ENCODE peak calls at places on chromosomes 16 and 17, in four cellular contexts. X, E, K and A are unnamed samples.

GRCh38 chr16:4372578-4373355 is 1.1 kb downstream of the VASN start:
- DNase-seq in X (peak), E (no peak), K (no peak), A (peak)

GRCh38 chr17:38743556-38744171 is 4.5 kb downstream of the PCGF2 start:
- DNase-seq in X (no peak), E (no peak), K (no peak), A (no peak)

GRCh38 chr16:73068546-73069401 is 20.8 kb upstream of the ZFHX3 start:
- DNase-seq in X (peak), E (peak), K (peak), A (no peak)

GRCh38 chr16:75244844-75245758 is 6.3 kb downstream of the BCAR1 start:
- DNase-seq in X (peak), E (peak), K (no peak), A (peak)

GRCh38 chr16:52293209-52293608 is 253.7 kb downstream of the TOX3 start:
- DNase-seq in X (no peak), E (no peak), K (no peak), A (no peak)

GRCh38 chr16:27838536-27839175 is 224.9 kb downstream of the GSG1L start:
- DNase-seq in X (no peak), E (no peak), K (peak), A (no peak)

GRCh38 chr16:51953541-51953940 is 593.4 kb downstream of the TOX3 start:
- DNase-seq in X (no peak), E (no peak), K (no peak), A (no peak)

GRCh38 chr16:49158029-49158642 is 123.5 kb downstream of the CBLN1 start:
- DNase-seq in X (no peak), E (peak), K (no peak), A (peak)

GRCh38 chr17:17568772-17569195 is 22.7 kb downstream of the PEMT start:
- DNase-seq in X (no peak), E (peak), K (no peak), A (peak)

GRCh38 chr17:55086635-55087058 is 118.1 kb downstream of the STXBP4 start:
- DNase-seq in X (no peak), E (peak), K (no peak), A (no peak)

GRCh38 chr16:79411805-79412204 is 188.7 kb downstream of the MAF start:
- DNase-seq in X (no peak), E (no peak), K (no peak), A (no peak)

GRCh38 chr17:49280918-49281317 is 50.3 kb upstream of the PHOSPHO1 start:
- DNase-seq in X (no peak), E (no peak), K (peak), A (no peak)

GRCh38 chr17:32693135-32693897 is 183.6 kb downstream of the MYO1D start:
- DNase-seq in X (no peak), E (no peak), K (no peak), A (no peak)

GRCh38 chr17:6393368-6393952 is 41.5 kb downstream of the AIPL1 start:
- DNase-seq in X (no peak), E (no peak), K (peak), A (no peak)

GRCh38 chr17:63516910-63517824 is 6.0 kb upstream of the KCNH6 start:
- DNase-seq in X (no peak), E (no peak), K (no peak), A (peak)

GRCh38 chr16:15493416-15494181 is 59.2 kb downstream of the BMERB1 start:
- DNase-seq in X (peak), E (peak), K (no peak), A (no peak)

GRCh38 chr17:27384261-27384701 is 72.0 kb upstream of the KSR1 start:
- DNase-seq in X (peak), E (peak), K (peak), A (peak)

GRCh38 chr16:70789231-70789926 is 11.6 kb downstream of the VAC14 start:
- DNase-seq in X (no peak), E (peak), K (peak), A (no peak)

GRCh38 chr17:33461051-33461450 is 168.0 kb upstream of the ASIC2 start:
- DNase-seq in X (no peak), E (no peak), K (no peak), A (no peak)

GRCh38 chr16:48971571-48972071 is 310.0 kb downstream of the CBLN1 start:
- DNase-seq in X (no peak), E (no peak), K (peak), A (no peak)

GRCh38 chr16:67551972-67552371 is 10.4 kb upstream of the CTCF start:
- DNase-seq in X (no peak), E (no peak), K (no peak), A (no peak)

GRCh38 chr17:36657763-36658490 is 56.5 kb downstream of the MRM1 start:
- DNase-seq in X (no peak), E (no peak), K (no peak), A (no peak)

GRCh38 chr17:43560461-43561427 is 14.6 kb upstream of the ETV4 start:
- DNase-seq in X (no peak), E (no peak), K (no peak), A (no peak)

GRCh38 chr17:50550661-50551432 is 3.9 kb downstream of the SPATA20 start:
- DNase-seq in X (peak), E (peak), K (peak), A (peak)

GRCh38 chr16:22348296-22348695 is 26.1 kb downstream of the CDR2 start:
- DNase-seq in X (no peak), E (no peak), K (no peak), A (no peak)
- TF ChIP-seq CTCF in X (no peak), E (no peak), K (no peak), A (no peak)

DNA sequence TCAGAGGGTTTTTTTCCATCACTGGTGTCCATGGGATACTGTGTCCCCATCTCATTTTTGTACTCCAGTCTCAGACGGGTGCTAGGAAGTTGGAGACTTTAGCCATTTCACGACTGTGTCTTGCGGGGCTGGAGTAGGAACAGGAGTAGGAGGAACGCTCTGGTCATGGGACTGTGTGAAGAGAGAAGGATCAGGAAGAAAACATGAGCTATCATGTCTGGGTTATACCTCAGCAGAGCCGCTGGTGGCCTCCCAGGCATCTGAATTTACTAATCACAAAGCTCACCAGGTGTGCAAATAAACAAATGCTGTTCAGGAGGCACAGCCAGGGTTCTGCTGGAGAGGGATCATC is 225.4 kb downstream of the SEC14L1 start:
- DNase-seq in X (no peak), E (no peak), K (no peak), A (no peak)
- H3K4me3 ChIP-seq in X (no peak), E (no peak), K (no peak), A (no peak)

GRCh38 chr17:76736349-76737081 is 616 bp downstream of the SRSF2 start:
- DNase-seq in X (peak), E (peak), K (peak), A (peak)
- TF ChIP-seq CTCF in X (peak), E (peak), K (no peak), A (no peak)

GRCh38 chr17:979539-980405 is at the start of gene NXN:
- DNase-seq in X (peak), E (peak), K (peak), A (peak)
- H3K4me3 ChIP-seq in X (peak), E (peak), K (peak), A (peak)

DNA sequence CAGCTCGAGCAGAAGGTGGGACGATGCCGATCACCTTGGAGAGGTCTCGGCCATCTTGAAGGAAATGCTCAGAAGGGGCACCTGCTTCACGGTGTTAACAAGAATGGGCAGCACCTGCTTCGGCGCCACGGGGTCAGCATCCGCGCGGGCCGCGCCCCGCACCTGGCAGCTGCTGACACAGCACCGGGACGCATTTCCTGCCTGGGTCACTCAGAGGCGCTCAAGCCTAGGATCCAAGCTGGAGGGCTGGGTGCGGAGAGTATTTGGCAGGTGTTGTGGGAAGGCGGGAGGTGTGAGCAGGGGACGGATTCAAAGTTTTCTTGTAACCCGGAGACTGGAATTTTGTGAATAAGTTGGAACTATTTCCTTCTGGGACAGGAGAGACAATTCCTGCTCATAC is 39.3 kb upstream of the AKTIP start:
- DNase-seq in X (no peak), E (no peak), K (no peak), A (no peak)
- TF ChIP-seq CTCF in X (no peak), E (no peak), K (no peak), A (no peak)

GRCh38 chr17:2776589-2777241 is 19.5 kb upstream of the RAP1GAP2 start:
- DNase-seq in X (no peak), E (no peak), K (no peak), A (no peak)

GRCh38 chr17:2779545-2779944 is 16.7 kb upstream of the RAP1GAP2 start:
- DNase-seq in X (no peak), E (no peak), K (no peak), A (no peak)

GRCh38 chr17:2780256-2780655 is 16.0 kb upstream of the RAP1GAP2 start:
- DNase-seq in X (no peak), E (no peak), K (no peak), A (no peak)

GRCh38 chr17:2778489-2778888 is 17.7 kb upstream of the RAP1GAP2 start:
- DNase-seq in X (no peak), E (no peak), K (no peak), A (no peak)

GRCh38 chr17:2777242-2777867 is 18.9 kb upstream of the RAP1GAP2 start:
- DNase-seq in X (no peak), E (no peak), K (no peak), A (no peak)
- H3K4me3 ChIP-seq in X (no peak), E (no peak), K (no peak), A (no peak)

DNA sequence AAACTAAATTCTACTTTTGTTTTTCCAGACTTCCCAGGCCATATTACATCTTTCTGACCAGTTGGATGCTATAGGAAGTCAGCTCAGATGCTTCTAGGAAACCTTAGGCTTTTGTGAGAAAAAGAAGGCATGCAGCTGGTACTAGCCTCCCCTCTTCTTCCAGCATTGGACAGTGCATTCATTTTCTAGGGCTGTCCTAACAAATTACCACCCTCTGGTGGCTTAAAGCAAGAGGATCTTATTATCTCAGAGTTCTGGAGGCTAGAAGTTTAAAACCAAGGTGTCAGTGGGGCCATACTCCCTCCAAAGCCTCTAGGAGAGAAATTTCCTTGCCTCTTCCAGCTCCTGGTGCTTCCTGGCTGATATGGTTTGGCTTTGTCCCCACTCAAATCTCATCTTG is 467.8 kb downstream of the SLC39A11 start:
- DNase-seq in X (no peak), E (no peak), K (no peak), A (no peak)
- TF ChIP-seq CTCF in X (no peak), E (no peak), K (no peak), A (no peak)

GRCh38 chr17:30234296-30234695 is 1.2 kb downstream of the SLC6A4 start:
- DNase-seq in X (peak), E (no peak), K (peak), A (no peak)

GRCh38 chr17:30236807-30237206 is 1.3 kb upstream of the SLC6A4 start:
- DNase-seq in X (peak), E (peak), K (peak), A (peak)

GRCh38 chr17:30236297-30236624 is 764 bp upstream of the SLC6A4 start:
- DNase-seq in X (peak), E (no peak), K (peak), A (no peak)

GRCh38 chr17:30235386-30236296 is at the start of gene SLC6A4:
- DNase-seq in X (peak), E (peak), K (peak), A (no peak)

DNA sequence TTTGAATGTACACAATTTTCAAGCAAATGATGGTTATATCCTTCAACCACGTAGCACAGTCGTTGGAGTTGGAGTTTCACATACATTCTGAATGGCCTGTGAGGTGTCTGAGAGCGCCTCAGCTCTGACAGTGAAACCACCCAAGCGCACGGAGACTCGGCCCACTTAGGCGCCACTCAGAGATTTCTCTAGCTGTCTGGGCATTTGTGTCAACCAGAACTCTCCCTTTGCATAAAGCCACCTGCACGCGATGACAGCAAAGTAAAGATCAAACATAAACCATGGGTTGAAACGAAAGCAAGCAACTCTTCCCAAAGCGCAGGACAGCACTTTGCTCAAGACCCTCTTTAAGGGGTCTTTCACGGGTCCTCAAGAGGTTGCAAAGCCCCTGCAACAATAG is 543 bp downstream of the SLC6A4 start:
- DNase-seq in X (peak), E (peak), K (peak), A (peak)
- H3K4me3 ChIP-seq in X (peak), E (no peak), K (no peak), A (peak)

GRCh38 chr17:31549121-31549524 is 157.6 kb downstream of the RAB11FIP4 start:
- DNase-seq in X (peak), E (no peak), K (no peak), A (peak)

GRCh38 chr17:31548709-31549108 is 157.2 kb downstream of the RAB11FIP4 start:
- DNase-seq in X (no peak), E (no peak), K (no peak), A (no peak)

GRCh38 chr17:31550389-31551056 is 159.0 kb downstream of the RAB11FIP4 start:
- DNase-seq in X (no peak), E (no peak), K (no peak), A (no peak)

GRCh38 chr17:31552568-31552967 is 161.1 kb downstream of the RAB11FIP4 start:
- DNase-seq in X (no peak), E (no peak), K (no peak), A (no peak)

GRCh38 chr17:31549525-31550388 is 158.3 kb downstream of the RAB11FIP4 start:
- DNase-seq in X (peak), E (peak), K (peak), A (peak)
- TF ChIP-seq CTCF in X (no peak), E (no peak), K (no peak), A (no peak)

DNA sequence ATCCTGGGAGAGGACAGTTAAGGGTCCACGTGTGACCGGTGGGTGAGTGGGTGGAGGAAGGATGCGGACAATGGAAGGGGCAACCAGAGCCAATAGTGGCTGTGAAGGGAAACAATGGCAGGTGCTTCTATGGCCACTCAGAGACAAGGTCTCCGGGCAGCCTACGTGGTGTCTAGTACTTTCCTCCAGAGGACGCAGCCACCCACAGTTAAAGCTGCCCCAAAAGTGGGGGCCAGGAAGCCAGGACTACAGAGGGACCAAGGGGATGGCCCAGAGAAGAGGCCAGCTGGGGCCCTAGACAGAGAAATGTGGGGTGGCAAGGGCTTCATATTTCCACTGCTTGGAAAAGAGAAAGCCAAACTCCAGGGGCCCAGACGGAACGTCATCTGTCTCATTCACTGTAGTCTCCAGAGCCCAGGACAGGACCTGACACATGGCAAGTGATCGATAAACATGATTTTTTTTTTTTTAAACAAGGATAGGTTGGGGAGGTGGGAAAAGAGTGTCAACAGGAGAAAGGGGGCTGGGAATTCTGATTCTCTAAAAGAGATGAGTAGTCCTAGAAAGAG is 861 bp upstream of the PER1 start:
- DNase-seq in X (peak), E (no peak), K (peak), A (no peak)
- H3K4me3 ChIP-seq in X (peak), E (no peak), K (no peak), A (no peak)